ENCODE peak calls at places on chromosomes 12 and 14, in eight cellular contexts. B is left colon; X is GDM1; H is cardiac fibroblast; P is EL; M is stimulated activated CD4-positive, alpha-beta T cell treated with anti-CD3 and anti-CD28 coated beads, Interleukin-12 subunit alpha, Interleukin-12 subunit beta, amount 100 ng/mL, for 4 hours; J is colonic mucosa; R is D341Med. D is an unnamed sample.

GRCh38 chr14:91252901-91253794 is 8.6 kb upstream of the GPR68 start:
- DNase-seq in B (peak), X (no peak), H (no peak), P (peak), M (peak), J (peak), R (peak), D (no peak)

GRCh38 chr12:79409562-79409961 is 281.2 kb downstream of the PAWR start:
- DNase-seq in B (no peak), X (no peak), H (peak), P (peak), M (no peak), J (no peak), R (no peak), D (no peak)

GRCh38 chr12:89707623-89707991 is 1.0 kb downstream of the ATP2B1 start:
- DNase-seq in B (peak), X (no peak), H (no peak), P (peak), M (no peak), J (peak), R (peak), D (no peak)

GRCh38 chr12:6269986-6270385 is 40.5 kb upstream of the PLEKHG6 start:
- DNase-seq in B (no peak), X (no peak), H (no peak), P (no peak), M (no peak), J (no peak), R (no peak), D (no peak)

GRCh38 chr12:101051901-101052550 is 158.0 kb downstream of the SLC5A8 start:
- DNase-seq in B (peak), X (no peak), H (peak), P (peak), M (no peak), J (peak), R (no peak), D (no peak)

GRCh38 chr14:77184396-77185092 is 2.9 kb downstream of the TMEM63C start:
- DNase-seq in B (peak), X (no peak), H (no peak), P (no peak), M (no peak), J (peak), R (no peak), D (no peak)

GRCh38 chr12:26158078-26158764 is 33.4 kb upstream of the BHLHE41 start:
- DNase-seq in B (no peak), X (no peak), H (no peak), P (no peak), M (no peak), J (no peak), R (no peak), D (no peak)

GRCh38 chr12:6461401-6462233 is 8.9 kb downstream of the VAMP1 start:
- DNase-seq in B (peak), X (peak), H (no peak), P (peak), M (peak), J (peak), R (no peak), D (peak)

GRCh38 chr12:66678640-66679268 is at the start of gene GRIP1:
- DNase-seq in B (no peak), X (no peak), H (no peak), P (peak), M (no peak), J (no peak), R (peak), D (no peak)

GRCh38 chr14:38824691-38825090 is 278.3 kb downstream of the SEC23A start:
- DNase-seq in B (no peak), X (no peak), H (no peak), P (peak), M (no peak), J (no peak), R (no peak), D (no peak)